ENCODE peak calls at places on chromosomes 3 and 15, in eight cellular contexts. One of them, this sample, is unnamed. For H3K27me3, the result is how much of the 10 kb centered on the place peaks cover.

GRCh38 chr3:169863458-169863899 is 6.3 kb downstream of the LRRC31 start:
- DNase-seq in K562: peak
- DNase-seq in HepG2: peak
- DNase-seq in naive thymus-derived CD4-positive, alpha-beta T cell: peak
- DNase-seq in CD4-positive, alpha-beta T cell: peak
- DNase-seq in effector memory CD4-positive, alpha-beta T cell: peak
- DNase-seq in cardiac muscle cell: peak
- DNase-seq in thoracic aorta: no peak
- DNase-seq in this sample: peak

GRCh38 chr15:63446260-63446659 is 58.1 kb upstream of the USP3 start:
- DNase-seq in effector memory CD4-positive, alpha-beta T cell: peak
- DNase-seq in HepG2: no peak
- DNase-seq in thoracic aorta: no peak
- DNase-seq in cardiac muscle cell: no peak
- DNase-seq in CD4-positive, alpha-beta T cell: no peak
- DNase-seq in naive thymus-derived CD4-positive, alpha-beta T cell: peak
- DNase-seq in K562: no peak
- DNase-seq in this sample: no peak

GRCh38 chr3:44342191-44342790 is 3.7 kb downstream of the TCAIM start:
- DNase-seq in cardiac muscle cell: no peak
- DNase-seq in HepG2: no peak
- DNase-seq in K562: no peak
- DNase-seq in CD4-positive, alpha-beta T cell: no peak
- DNase-seq in naive thymus-derived CD4-positive, alpha-beta T cell: no peak
- DNase-seq in thoracic aorta: no peak
- DNase-seq in effector memory CD4-positive, alpha-beta T cell: no peak
- DNase-seq in this sample: no peak

GRCh38 chr15:71753346-71753745 is 57.0 kb upstream of the NR2E3 start:
- DNase-seq in effector memory CD4-positive, alpha-beta T cell: no peak
- DNase-seq in naive thymus-derived CD4-positive, alpha-beta T cell: no peak
- DNase-seq in HepG2: no peak
- DNase-seq in cardiac muscle cell: no peak
- DNase-seq in CD4-positive, alpha-beta T cell: no peak
- DNase-seq in thoracic aorta: no peak
- DNase-seq in K562: no peak
- DNase-seq in this sample: no peak

GRCh38 chr15:31435256-31435781 is 108.7 kb downstream of the KLF13 start:
- DNase-seq in K562: peak
- DNase-seq in thoracic aorta: no peak
- DNase-seq in effector memory CD4-positive, alpha-beta T cell: peak
- DNase-seq in naive thymus-derived CD4-positive, alpha-beta T cell: peak
- DNase-seq in CD4-positive, alpha-beta T cell: peak
- DNase-seq in HepG2: peak
- DNase-seq in cardiac muscle cell: peak
- DNase-seq in this sample: peak

GRCh38 chr15:96325579-96326331 is 4.7 kb upstream of the NR2F2 start:
- DNase-seq in CD4-positive, alpha-beta T cell: no peak
- DNase-seq in naive thymus-derived CD4-positive, alpha-beta T cell: no peak
- DNase-seq in HepG2: no peak
- DNase-seq in thoracic aorta: no peak
- DNase-seq in effector memory CD4-positive, alpha-beta T cell: no peak
- DNase-seq in K562: peak
- DNase-seq in cardiac muscle cell: no peak
- DNase-seq in this sample: peak

GRCh38 chr3:63400259-63400860 is 122.3 kb downstream of the SYNPR start:
- DNase-seq in naive thymus-derived CD4-positive, alpha-beta T cell: no peak
- DNase-seq in HepG2: no peak
- DNase-seq in K562: no peak
- DNase-seq in CD4-positive, alpha-beta T cell: no peak
- DNase-seq in cardiac muscle cell: no peak
- DNase-seq in thoracic aorta: no peak
- DNase-seq in effector memory CD4-positive, alpha-beta T cell: no peak
- DNase-seq in this sample: no peak

GRCh38 chr15:64152507-64153387 is 1.2 kb downstream of the SNX22 start:
- DNase-seq in K562: no peak
- DNase-seq in naive thymus-derived CD4-positive, alpha-beta T cell: no peak
- DNase-seq in thoracic aorta: no peak
- DNase-seq in effector memory CD4-positive, alpha-beta T cell: no peak
- DNase-seq in CD4-positive, alpha-beta T cell: no peak
- DNase-seq in HepG2: no peak
- DNase-seq in cardiac muscle cell: no peak
- DNase-seq in this sample: peak

GRCh38 chr3:192727032-192727847 is at the start of gene FGF12:
- DNase-seq in thoracic aorta: peak
- DNase-seq in cardiac muscle cell: peak
- DNase-seq in HepG2: peak
- DNase-seq in CD4-positive, alpha-beta T cell: no peak
- DNase-seq in K562: peak
- DNase-seq in naive thymus-derived CD4-positive, alpha-beta T cell: no peak
- DNase-seq in effector memory CD4-positive, alpha-beta T cell: no peak
- DNase-seq in this sample: peak

GRCh38 chr3:139302084-139302800 is 41.6 kb upstream of the MRPS22 start:
- DNase-seq in effector memory CD4-positive, alpha-beta T cell: no peak
- DNase-seq in CD4-positive, alpha-beta T cell: no peak
- DNase-seq in naive thymus-derived CD4-positive, alpha-beta T cell: no peak
- DNase-seq in thoracic aorta: no peak
- DNase-seq in K562: no peak
- DNase-seq in cardiac muscle cell: no peak
- DNase-seq in HepG2: peak
- DNase-seq in this sample: no peak

GRCh38 chr3:128051459-128051836 is 789 bp upstream of the SEC61A1 start:
- DNase-seq in naive thymus-derived CD4-positive, alpha-beta T cell: no peak
- DNase-seq in thoracic aorta: no peak
- DNase-seq in HepG2: no peak
- DNase-seq in cardiac muscle cell: no peak
- DNase-seq in CD4-positive, alpha-beta T cell: no peak
- DNase-seq in K562: no peak
- DNase-seq in effector memory CD4-positive, alpha-beta T cell: no peak
- DNase-seq in this sample: peak

GRCh38 chr3:4421121-4421520 is 45.9 kb downstream of the SUMF1 start:
- DNase-seq in effector memory CD4-positive, alpha-beta T cell: no peak
- DNase-seq in K562: peak
- DNase-seq in HepG2: no peak
- DNase-seq in naive thymus-derived CD4-positive, alpha-beta T cell: no peak
- DNase-seq in thoracic aorta: no peak
- DNase-seq in CD4-positive, alpha-beta T cell: no peak
- DNase-seq in cardiac muscle cell: no peak
- DNase-seq in this sample: no peak

GRCh38 chr15:72116680-72117447 is 1.1 kb downstream of the MYO9A start:
- DNase-seq in K562: peak
- DNase-seq in cardiac muscle cell: peak
- DNase-seq in HepG2: no peak
- DNase-seq in CD4-positive, alpha-beta T cell: no peak
- DNase-seq in thoracic aorta: peak
- DNase-seq in effector memory CD4-positive, alpha-beta T cell: no peak
- DNase-seq in naive thymus-derived CD4-positive, alpha-beta T cell: no peak
- DNase-seq in this sample: peak

GRCh38 chr3:190306513-190307163 is 15.6 kb downstream of the CLDN1 start:
- DNase-seq in CD4-positive, alpha-beta T cell: no peak
- DNase-seq in naive thymus-derived CD4-positive, alpha-beta T cell: peak
- DNase-seq in K562: no peak
- DNase-seq in HepG2: peak
- DNase-seq in cardiac muscle cell: no peak
- DNase-seq in effector memory CD4-positive, alpha-beta T cell: no peak
- DNase-seq in thoracic aorta: no peak
- DNase-seq in this sample: no peak

DNA sequence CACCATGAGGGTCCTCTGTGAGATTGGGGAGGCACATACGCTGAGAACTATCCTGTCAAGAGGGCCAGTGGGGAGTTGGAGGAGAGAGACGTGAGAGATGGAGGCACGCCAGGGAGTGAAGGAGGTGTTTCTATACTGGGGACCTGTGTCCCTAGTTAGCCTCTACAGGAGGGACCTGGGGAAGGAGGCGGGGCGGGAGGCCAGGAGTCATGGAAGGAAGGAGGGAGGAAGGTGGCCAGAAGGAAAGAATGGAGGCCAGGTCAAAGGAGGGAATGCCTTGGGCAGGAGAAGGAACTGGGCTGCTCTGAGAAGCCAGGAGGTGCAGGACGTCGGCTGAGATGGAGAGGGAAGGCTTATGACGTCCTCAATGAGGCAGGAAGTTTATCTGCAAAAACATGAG is 60.1 kb downstream of the ADCY5 start:
- DNase-seq in K562: no peak
- DNase-seq in naive thymus-derived CD4-positive, alpha-beta T cell: no peak
- DNase-seq in effector memory CD4-positive, alpha-beta T cell: no peak
- DNase-seq in CD4-positive, alpha-beta T cell: no peak
- DNase-seq in thoracic aorta: no peak
- DNase-seq in cardiac muscle cell: no peak
- DNase-seq in HepG2: no peak
- DNase-seq in this sample: no peak
- H3K27me3 ChIP-seq in K562: under half
- H3K27me3 ChIP-seq in naive thymus-derived CD4-positive, alpha-beta T cell: under half
- H3K27me3 ChIP-seq in effector memory CD4-positive, alpha-beta T cell: under half
- H3K27me3 ChIP-seq in CD4-positive, alpha-beta T cell: under half
- H3K27me3 ChIP-seq in thoracic aorta: under half
- H3K27me3 ChIP-seq in cardiac muscle cell: under half
- H3K27me3 ChIP-seq in HepG2: under half
- H3K27me3 ChIP-seq in this sample: under half

DNA sequence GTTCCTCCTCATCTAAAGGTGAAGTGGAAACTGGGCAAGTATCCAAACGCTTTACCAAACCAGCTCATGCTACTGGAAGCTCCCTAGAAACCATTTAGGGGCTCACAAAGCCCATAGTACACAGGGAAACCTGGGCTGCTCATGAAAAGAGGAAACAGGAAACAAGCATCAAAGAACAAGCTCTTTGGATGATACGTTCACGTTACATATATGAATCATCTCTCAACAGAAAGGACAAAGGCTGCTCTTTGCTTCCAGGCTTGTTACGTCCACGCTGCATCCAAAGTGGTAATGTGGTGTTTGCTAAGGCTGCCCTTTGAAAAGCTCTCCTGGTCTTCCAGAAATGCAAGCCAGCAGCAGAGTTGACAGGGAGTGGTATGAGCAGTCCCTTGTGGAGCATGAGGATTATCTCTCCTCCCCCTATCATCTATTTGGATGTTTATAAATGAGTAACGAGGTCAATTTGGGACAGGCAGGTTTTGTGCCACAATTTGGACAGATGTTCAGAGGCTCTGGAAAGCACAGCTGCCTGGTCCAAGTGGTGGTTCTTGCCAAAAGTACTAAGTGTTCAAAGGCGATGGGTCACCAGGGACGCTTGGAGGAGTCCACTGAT is 98.0 kb upstream of the RORA start:
- DNase-seq in effector memory CD4-positive, alpha-beta T cell: no peak
- DNase-seq in CD4-positive, alpha-beta T cell: no peak
- DNase-seq in cardiac muscle cell: no peak
- DNase-seq in HepG2: no peak
- DNase-seq in naive thymus-derived CD4-positive, alpha-beta T cell: no peak
- DNase-seq in thoracic aorta: no peak
- DNase-seq in K562: no peak
- DNase-seq in this sample: no peak
- H3K27me3 ChIP-seq in effector memory CD4-positive, alpha-beta T cell: under half
- H3K27me3 ChIP-seq in CD4-positive, alpha-beta T cell: under half
- H3K27me3 ChIP-seq in cardiac muscle cell: under half
- H3K27me3 ChIP-seq in HepG2: under half
- H3K27me3 ChIP-seq in naive thymus-derived CD4-positive, alpha-beta T cell: under half
- H3K27me3 ChIP-seq in thoracic aorta: under half
- H3K27me3 ChIP-seq in K562: under half
- H3K27me3 ChIP-seq in this sample: under half

DNA sequence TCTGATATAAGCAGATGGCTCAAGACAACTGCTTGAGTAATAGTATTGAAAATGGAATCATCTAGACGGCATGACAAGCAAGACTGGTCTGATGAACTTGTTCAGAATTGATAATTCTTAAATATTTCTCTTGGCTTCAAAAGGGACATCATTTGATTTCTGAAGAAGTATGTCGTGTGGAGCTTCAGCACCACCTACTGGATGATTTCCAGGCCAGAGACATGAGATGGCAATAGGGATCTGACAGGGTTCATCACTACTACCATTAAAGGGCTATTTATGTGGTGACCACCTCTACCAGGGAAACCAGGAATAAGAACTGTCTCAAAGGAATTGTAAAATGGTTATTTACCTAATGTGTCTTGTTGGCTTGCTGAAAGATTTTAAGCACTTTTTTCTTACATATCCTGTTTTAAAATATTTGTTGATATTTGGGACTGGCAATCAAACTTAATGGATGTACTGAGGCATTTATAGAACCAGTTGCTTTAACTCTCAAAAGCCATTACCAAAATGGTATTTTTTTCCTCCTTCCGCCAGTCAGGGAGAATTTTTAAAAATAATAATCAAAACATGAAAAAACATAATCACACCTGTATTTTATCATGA is 99.5 kb upstream of the FAM98B start:
- DNase-seq in thoracic aorta: no peak
- DNase-seq in CD4-positive, alpha-beta T cell: peak
- DNase-seq in cardiac muscle cell: peak
- DNase-seq in HepG2: peak
- DNase-seq in effector memory CD4-positive, alpha-beta T cell: peak
- DNase-seq in K562: peak
- DNase-seq in naive thymus-derived CD4-positive, alpha-beta T cell: peak
- DNase-seq in this sample: peak
- H3K27me3 ChIP-seq in thoracic aorta: under half
- H3K27me3 ChIP-seq in CD4-positive, alpha-beta T cell: under half
- H3K27me3 ChIP-seq in cardiac muscle cell: under half
- H3K27me3 ChIP-seq in HepG2: under half
- H3K27me3 ChIP-seq in effector memory CD4-positive, alpha-beta T cell: under half
- H3K27me3 ChIP-seq in K562: under half
- H3K27me3 ChIP-seq in naive thymus-derived CD4-positive, alpha-beta T cell: under half
- H3K27me3 ChIP-seq in this sample: under half

GRCh38 chr3:28786446-28786845 is 437.8 kb upstream of the AZI2 start:
- DNase-seq in effector memory CD4-positive, alpha-beta T cell: no peak
- DNase-seq in naive thymus-derived CD4-positive, alpha-beta T cell: no peak
- DNase-seq in K562: no peak
- DNase-seq in thoracic aorta: no peak
- DNase-seq in HepG2: no peak
- DNase-seq in cardiac muscle cell: no peak
- DNase-seq in CD4-positive, alpha-beta T cell: no peak
- DNase-seq in this sample: no peak

GRCh38 chr3:28788571-28788970 is 439.9 kb upstream of the AZI2 start:
- DNase-seq in CD4-positive, alpha-beta T cell: no peak
- DNase-seq in naive thymus-derived CD4-positive, alpha-beta T cell: no peak
- DNase-seq in thoracic aorta: no peak
- DNase-seq in effector memory CD4-positive, alpha-beta T cell: no peak
- DNase-seq in K562: no peak
- DNase-seq in cardiac muscle cell: no peak
- DNase-seq in HepG2: no peak
- DNase-seq in this sample: no peak

GRCh38 chr3:28792604-28793003 is 444.0 kb upstream of the AZI2 start:
- DNase-seq in CD4-positive, alpha-beta T cell: no peak
- DNase-seq in thoracic aorta: no peak
- DNase-seq in K562: no peak
- DNase-seq in effector memory CD4-positive, alpha-beta T cell: no peak
- DNase-seq in cardiac muscle cell: no peak
- DNase-seq in HepG2: no peak
- DNase-seq in naive thymus-derived CD4-positive, alpha-beta T cell: no peak
- DNase-seq in this sample: no peak

DNA sequence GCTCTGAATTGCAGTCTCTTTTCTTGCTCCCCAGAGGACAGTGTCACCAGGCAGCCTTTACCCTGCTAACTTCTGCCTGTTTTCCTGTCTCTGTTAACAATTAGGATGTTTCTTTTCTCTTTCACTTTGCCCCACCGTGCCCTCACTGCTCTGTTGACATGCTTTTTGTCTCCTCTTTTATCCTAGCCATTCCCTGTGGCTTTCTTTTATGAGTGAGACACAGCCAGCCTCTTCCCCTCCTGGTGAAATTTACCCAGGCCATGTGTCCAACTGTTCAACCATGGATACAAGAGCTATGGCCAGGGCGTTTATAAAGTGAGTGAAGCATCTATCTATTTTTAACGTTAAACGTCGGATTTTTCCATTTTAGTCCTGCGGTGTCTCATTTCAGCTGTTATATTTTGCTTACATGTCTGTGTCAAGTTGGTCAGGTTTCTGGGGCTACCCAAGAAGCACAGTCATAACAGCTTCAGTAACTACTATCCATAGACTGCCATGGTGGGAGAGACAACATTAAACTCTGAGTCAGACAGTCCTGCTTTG is 443.2 kb upstream of the AZI2 start:
- DNase-seq in CD4-positive, alpha-beta T cell: no peak
- DNase-seq in effector memory CD4-positive, alpha-beta T cell: no peak
- DNase-seq in naive thymus-derived CD4-positive, alpha-beta T cell: no peak
- DNase-seq in HepG2: no peak
- DNase-seq in cardiac muscle cell: no peak
- DNase-seq in thoracic aorta: no peak
- DNase-seq in K562: no peak
- DNase-seq in this sample: peak
- H3K27me3 ChIP-seq in CD4-positive, alpha-beta T cell: under half
- H3K27me3 ChIP-seq in effector memory CD4-positive, alpha-beta T cell: under half
- H3K27me3 ChIP-seq in naive thymus-derived CD4-positive, alpha-beta T cell: under half
- H3K27me3 ChIP-seq in HepG2: under half
- H3K27me3 ChIP-seq in cardiac muscle cell: under half
- H3K27me3 ChIP-seq in thoracic aorta: under half
- H3K27me3 ChIP-seq in K562: under half
- H3K27me3 ChIP-seq in this sample: under half

This sample was measured in GM23338.